ENCODE peak calls at places on chromosome X, in four cellular contexts. J, I, F and W are unnamed samples.

GRCh38 chrX:10039821-10040793 is 72.9 kb downstream of the CLDN34 start:
- DNase-seq in F (no peak), J (no peak), I (no peak), W (no peak)

GRCh38 chrX:105495376-105495775 is 274.9 kb upstream of the TEX13A start:
- DNase-seq in J (no peak), I (no peak), F (no peak), W (no peak)

GRCh38 chrX:103398321-103398937 is 22.1 kb downstream of the BEX3 start:
- DNase-seq in J (no peak), F (no peak), I (peak), W (no peak)

GRCh38 chrX:48579259-48579658 is 5.0 kb downstream of the RBM3 start:
- DNase-seq in F (no peak), I (no peak), J (no peak), W (no peak)

GRCh38 chrX:118420462-118420861 is 74.6 kb downstream of the WDR44 start:
- DNase-seq in I (no peak), F (no peak), J (no peak), W (no peak)

GRCh38 chrX:40169193-40170086 is 71.7 kb upstream of the BCOR start:
- DNase-seq in I (peak), J (peak), F (peak), W (no peak)

GRCh38 chrX:2536974-2537373 is 36.2 kb upstream of the DHRSX start:
- DNase-seq in F (no peak), I (no peak), J (no peak), W (no peak)

GRCh38 chrX:56803849-56804681 is 75.0 kb downstream of the NBDY start:
- DNase-seq in J (no peak), I (no peak), F (no peak), W (no peak)

GRCh38 chrX:29090811-29091210 is 503.6 kb downstream of the IL1RAPL1 start:
- DNase-seq in J (no peak), F (no peak), I (no peak), W (no peak)

GRCh38 chrX:112638691-112639090 is 41.0 kb downstream of the LHFPL1 start:
- DNase-seq in J (no peak), I (no peak), F (no peak), W (no peak)

GRCh38 chrX:37745354-37745753 is 34.5 kb upstream of the CYBB start:
- DNase-seq in I (peak), J (peak), F (peak), W (peak)

GRCh38 chrX:136182394-136182793 is 35.1 kb downstream of the FHL1 start:
- DNase-seq in J (no peak), F (no peak), I (no peak), W (no peak)

GRCh38 chrX:142201113-142201512 is 4.0 kb downstream of the MAGEC2 start:
- DNase-seq in J (no peak), F (no peak), I (no peak), W (no peak)

GRCh38 chrX:24424948-24425347 is 40.1 kb upstream of the PDK3 start:
- DNase-seq in J (no peak), F (no peak), I (no peak), W (no peak)

GRCh38 chrX:121179972-121180371 is 132.6 kb downstream of the GLUD2 start:
- DNase-seq in J (no peak), F (no peak), I (no peak), W (no peak)

GRCh38 chrX:133369065-133369464 is 46.2 kb downstream of the GPC4 start:
- DNase-seq in J (no peak), I (no peak), F (no peak), W (no peak)

GRCh38 chrX:10617964-10618342 is 2.4 kb downstream of the MID1 start:
- DNase-seq in F (peak), I (no peak), J (no peak), W (no peak)

GRCh38 chrX:19198448-19198847 is 76.2 kb upstream of the ADGRG2 start:
- DNase-seq in J (no peak), F (no peak), I (no peak), W (no peak)

GRCh38 chrX:142359359-142359758 is 154.3 kb upstream of the MAGEC2 start:
- DNase-seq in F (no peak), I (no peak), J (no peak), W (no peak)

GRCh38 chrX:142804085-142804484 is 221.6 kb upstream of the SPANXN4 start:
- DNase-seq in J (peak), I (no peak), F (peak), W (no peak)

GRCh38 chrX:95505721-95506120 is 1178.9 kb upstream of the DIAPH2 start:
- DNase-seq in J (no peak), I (no peak), F (no peak), W (no peak)
- TF ChIP-seq NRF1 in J (no peak), I (no peak), F (no peak), W (no peak)

DNA sequence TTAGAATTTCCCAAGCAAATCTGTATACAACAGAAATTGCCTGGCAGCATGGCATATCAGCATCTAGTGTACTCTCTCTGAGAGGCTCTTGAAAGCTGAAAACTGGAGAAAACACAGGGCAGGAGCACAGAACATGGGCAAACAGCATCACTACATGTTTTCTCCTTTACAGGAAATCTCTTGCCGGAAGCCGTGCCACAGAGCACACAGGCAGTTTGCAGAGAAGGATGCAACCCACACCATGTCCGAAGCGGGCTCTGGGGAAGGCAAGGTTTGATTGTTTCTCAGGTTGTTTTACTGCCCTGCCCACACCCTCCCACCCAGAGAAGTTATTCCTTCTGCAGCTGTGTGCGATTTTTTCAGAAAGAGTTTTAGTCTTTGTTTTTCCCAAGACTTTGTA is 41.1 kb upstream of the FAM9C start:
- DNase-seq in F (no peak), J (no peak), I (no peak), W (peak)
- TF ChIP-seq NRF1 in F (no peak), J (no peak), I (no peak), W (no peak)

GRCh38 chrX:100636321-100636991 is at the start of gene TSPAN6:
- DNase-seq in J (peak), I (peak), F (peak), W (no peak)
- TF ChIP-seq NRF1 in J (no peak), I (no peak), F (no peak), W (no peak)

DNA sequence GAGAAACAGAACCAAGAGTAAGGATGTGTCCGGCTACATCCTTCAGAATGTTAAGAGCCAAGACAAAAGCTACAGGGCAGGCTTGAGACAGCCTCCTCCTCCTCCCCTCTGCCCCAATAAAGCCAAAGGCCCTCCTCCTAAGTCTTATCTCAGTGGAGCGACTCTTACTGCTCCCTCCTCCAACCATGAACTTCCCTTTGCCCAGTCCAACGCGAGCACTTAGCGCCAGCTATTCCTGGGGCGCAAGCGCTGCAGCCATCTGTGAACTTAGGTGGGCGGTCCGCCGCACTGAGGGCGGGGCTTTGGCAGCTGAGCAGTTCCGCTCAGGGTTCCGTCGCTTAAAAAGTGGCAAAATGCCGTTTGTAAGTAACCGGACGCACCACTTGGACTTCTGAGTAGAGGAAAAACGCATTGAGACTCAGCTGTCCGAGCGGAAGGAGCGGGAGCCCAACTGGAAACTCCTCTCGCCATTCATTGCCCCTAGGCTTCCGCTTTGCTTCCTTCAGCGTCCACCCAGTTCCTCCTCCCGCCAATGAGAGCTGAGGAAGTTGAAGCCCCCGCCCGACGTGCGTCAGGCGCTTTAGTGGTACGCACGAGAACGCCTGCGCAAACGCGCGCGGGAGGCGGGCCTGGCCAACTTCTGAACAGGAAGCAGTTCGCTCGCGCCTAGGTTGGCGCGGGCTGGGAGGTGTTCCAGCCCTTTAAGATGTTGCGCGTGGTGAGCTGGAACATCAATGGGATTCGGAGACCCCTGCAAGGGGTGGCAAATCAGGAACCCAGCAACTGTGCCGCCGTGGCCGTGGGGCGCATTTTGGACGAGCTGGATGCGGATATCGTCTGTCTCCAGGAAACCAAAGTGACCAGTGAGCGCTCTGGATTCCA is at the start of gene APEX2:
- DNase-seq in J (peak), F (peak), I (peak), W (peak)
- TF ChIP-seq NRF1 in J (peak), F (peak), I (peak), W (peak)

DNA sequence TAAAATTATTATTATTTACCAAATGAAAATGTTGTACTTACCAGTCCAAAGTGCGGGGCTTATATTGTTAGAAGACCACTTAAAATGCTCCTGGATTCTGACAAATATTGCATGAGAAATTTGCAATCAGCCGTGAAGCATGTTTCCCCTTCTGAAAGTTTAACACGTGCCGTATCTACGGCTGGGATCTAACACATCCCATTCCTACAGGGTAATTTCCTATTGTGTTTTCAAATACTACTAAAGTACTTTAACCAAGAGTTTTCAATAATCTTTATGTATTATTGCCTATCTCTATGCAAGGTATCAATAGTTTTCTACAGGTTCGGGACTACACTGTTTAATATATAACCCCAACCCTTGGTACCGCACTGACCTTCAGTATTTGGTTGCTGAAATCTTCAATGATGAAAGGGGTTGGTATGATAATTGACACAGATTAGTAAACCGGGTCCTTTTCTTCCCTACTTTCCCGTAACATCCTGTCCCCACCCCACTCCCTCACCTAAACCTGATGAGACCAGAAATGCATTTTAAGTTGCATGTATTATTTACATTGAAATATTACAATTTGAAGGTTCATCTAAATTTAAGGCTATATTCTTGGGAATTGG is 795 bp upstream of the BRWD3 start:
- DNase-seq in I (peak), F (no peak), J (no peak), W (no peak)
- TF ChIP-seq NRF1 in I (no peak), F (no peak), J (no peak), W (no peak)

GRCh38 chrX:8235026-8235425 is 64.0 kb upstream of the VCX2 start:
- DNase-seq in F (no peak), I (no peak), J (no peak), W (no peak)
- TF ChIP-seq NRF1 in F (no peak), I (no peak), J (no peak), W (no peak)

DNA sequence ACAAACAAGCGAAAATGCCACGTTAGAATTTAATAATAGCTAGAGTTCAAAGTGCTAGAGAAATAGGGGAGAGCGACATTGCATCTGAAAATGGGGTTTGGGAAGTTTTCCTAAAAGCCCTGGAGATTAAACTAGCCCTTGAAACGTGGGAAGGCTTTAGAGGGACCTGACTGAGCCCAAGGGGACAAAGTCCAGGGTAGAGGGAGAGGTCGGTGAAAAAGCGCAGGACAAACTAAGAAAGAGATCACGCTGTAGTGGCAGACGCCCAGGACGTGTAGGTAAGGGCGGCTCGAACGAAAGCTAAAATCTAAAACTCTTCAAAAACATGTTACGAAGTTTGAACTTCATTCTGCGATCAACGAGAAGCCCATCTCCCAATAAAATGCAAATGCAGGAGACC is 1.1 kb upstream of the ATP11C start:
- DNase-seq in I (no peak), F (no peak), J (no peak), W (no peak)
- TF ChIP-seq NRF1 in I (no peak), F (no peak), J (no peak), W (no peak)

DNA sequence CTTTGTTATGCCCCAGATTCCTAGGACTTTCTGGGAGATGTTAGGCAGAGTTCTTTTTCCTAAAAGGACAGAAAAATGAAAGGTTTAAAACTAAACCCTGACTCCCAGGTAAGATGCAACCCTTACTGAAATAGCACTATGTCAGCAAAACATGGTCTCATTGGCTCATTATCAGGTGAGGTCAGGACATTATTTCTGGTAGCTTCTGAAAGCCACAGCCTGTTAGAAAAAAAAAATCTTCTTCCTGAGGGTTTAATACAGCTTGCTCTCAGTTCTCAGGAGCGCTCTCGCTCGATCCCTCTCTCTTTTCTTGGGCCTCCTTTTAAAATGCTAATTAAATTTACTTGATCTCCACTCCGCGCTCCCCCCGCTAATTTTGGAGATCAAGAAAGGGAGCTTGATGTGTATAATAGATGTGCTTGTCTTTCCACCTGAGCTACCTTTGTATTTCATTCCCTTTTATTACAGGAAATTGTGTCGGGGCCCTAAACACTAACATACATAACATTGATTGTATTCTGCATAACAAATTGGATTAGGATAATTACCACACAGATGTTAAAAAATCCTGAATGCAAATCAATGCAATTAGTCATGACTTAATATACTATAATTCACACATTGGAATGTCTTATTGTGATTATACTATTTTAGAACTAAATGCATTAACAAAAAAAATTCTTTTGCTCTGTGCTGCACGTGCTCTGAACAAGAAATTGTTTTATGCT is 101.7 kb upstream of the TEX13D start:
- DNase-seq in I (no peak), J (no peak), F (no peak), W (no peak)
- TF ChIP-seq NRF1 in I (no peak), J (no peak), F (no peak), W (no peak)

GRCh38 chrX:50813843-50814661 is at the start of gene SHROOM4:
- DNase-seq in F (peak), J (peak), I (no peak), W (no peak)

GRCh38 chrX:50818986-50819385 is 5.0 kb upstream of the SHROOM4 start:
- DNase-seq in J (no peak), I (no peak), F (no peak), W (no peak)

GRCh38 chrX:50814701-50815476 is 895 bp upstream of the SHROOM4 start:
- DNase-seq in I (no peak), J (no peak), F (no peak), W (no peak)

GRCh38 chrX:50812995-50813842 is 775 bp downstream of the SHROOM4 start:
- DNase-seq in J (peak), I (no peak), F (peak), W (no peak)
- TF ChIP-seq NRF1 in J (no peak), I (no peak), F (no peak), W (no peak)